ENCODE peak calls at places on chromosomes 4 and X, in five cellular contexts. J is stimulated activated CD8-positive, alpha-beta memory T cell treated with anti-CD3 and anti-CD28 coated beads, Interleukin-2, amount 100 ng/mL, for 48 hours; C is GM12892; L is astrocyte of the spinal cord; N is Caki2. H is an unnamed sample.

GRCh38 chr4:71711044-71711984 is 72.6 kb downstream of the GC start:
- DNase-seq in J (no peak), C (no peak), L (no peak), N (no peak), H (no peak)

GRCh38 chrX:39047174-39047573 is 245.9 kb downstream of the MID1IP1 start:
- DNase-seq in J (no peak), C (no peak), L (no peak), N (no peak), H (no peak)

GRCh38 chrX:69600182-69600581 is 15.7 kb upstream of the EDA start:
- DNase-seq in J (no peak), C (no peak), L (no peak), N (no peak), H (no peak)

GRCh38 chr4:184504385-184504784 is 30.0 kb upstream of the IRF2 start:
- DNase-seq in J (no peak), C (no peak), L (no peak), N (no peak), H (no peak)

GRCh38 chr4:133624744-133625143 is 475.6 kb downstream of the PCDH10 start:
- DNase-seq in J (no peak), C (no peak), L (peak), N (peak), H (peak)

GRCh38 chr4:20252656-20253271 is 1.1 kb downstream of the SLIT2 start:
- DNase-seq in J (no peak), C (no peak), L (peak), N (no peak), H (no peak)

GRCh38 chr4:113064244-113064643 is 14.8 kb downstream of the ANK2 start:
- DNase-seq in J (no peak), C (no peak), L (no peak), N (no peak), H (no peak)

GRCh38 chr4:173399016-173399415 is at the start of gene SCRG1:
- DNase-seq in J (no peak), C (no peak), L (peak), N (no peak), H (no peak)

GRCh38 chr4:102614801-102615200 is 113.6 kb downstream of the NFKB1 start:
- DNase-seq in J (no peak), C (no peak), L (no peak), N (no peak), H (no peak)